ENCODE peak calls at places on chromosome 11, in four cellular contexts. P is A549, W is transverse colon, F is cardiac septum. A is an unnamed sample.

GRCh38 chr11:9726313-9727022 is 62.6 kb downstream of the SWAP70 start:
- DNase-seq in P (no peak), W (no peak), F (no peak), A (no peak)

GRCh38 chr11:121723261-121723741 is 270.5 kb upstream of the SORL1-AS1 start:
- DNase-seq in P (no peak), W (no peak), F (no peak), A (no peak)

GRCh38 chr11:73597340-73597955 is 464 bp downstream of the FAM168A start:
- DNase-seq in P (no peak), W (no peak), F (no peak), A (no peak)

GRCh38 chr11:2589538-2589934 is 110.3 kb downstream of the KCNQ1OT1 start:
- DNase-seq in P (no peak), W (no peak), F (no peak), A (no peak)

GRCh38 chr11:109309153-109309552 is 112.8 kb upstream of the C11orf87 start:
- DNase-seq in P (no peak), W (no peak), F (no peak), A (no peak)

GRCh38 chr11:61290905-61291690 is 4.0 kb downstream of the VWCE start:
- DNase-seq in P (no peak), W (no peak), F (no peak), A (no peak)

GRCh38 chr11:63405114-63405513 is 35.5 kb downstream of the SLC22A9 start:
- DNase-seq in P (no peak), W (no peak), F (no peak), A (no peak)

GRCh38 chr11:197741-198235 is 4.9 kb downstream of the SCGB1C1 start:
- DNase-seq in P (no peak), W (no peak), F (peak; percentile 66), A (no peak)

GRCh38 chr11:69040581-69041260 is 8.0 kb upstream of the TPCN2 start:
- DNase-seq in P (no peak), W (no peak), F (no peak), A (no peak)

GRCh38 chr11:70536051-70536877 is 137.9 kb downstream of the CTTN start:
- DNase-seq in P (no peak), W (peak; percentile 73), F (no peak), A (no peak)

A was measured in NCI-H460.